ENCODE peak calls at places on chromosomes 4 and X, in four cellular contexts. L is K562, W is HepG2, H is GM12878. B is an unnamed sample.

GRCh38 chrX:71178908-71179307 is 34.3 kb downstream of the NLGN3 start:
- DNase-seq in H (peak; percentile 31), W (peak; percentile 54), L (peak; percentile 50), B (peak; percentile 46)

GRCh38 chr4:128658214-128658621 is 151.3 kb upstream of the JADE1 start:
- DNase-seq in W (no peak), L (no peak), H (peak; percentile 11), B (no peak)

GRCh38 chr4:31682796-31683195 is 962.6 kb downstream of the PCDH7 start:
- DNase-seq in L (no peak), W (no peak), H (no peak), B (no peak)

GRCh38 chr4:41413670-41414069 is 124.3 kb upstream of the LIMCH1 start:
- DNase-seq in L (no peak), W (no peak), H (no peak), B (no peak)

GRCh38 chr4:124322234-124322831 is 390.2 kb downstream of the ANKRD50 start:
- DNase-seq in W (peak; percentile 8), H (no peak), L (peak; percentile 9), B (no peak)

GRCh38 chr4:177952723-177953122 is 510.5 kb upstream of the AGA start:
- DNase-seq in W (no peak), H (no peak), L (no peak), B (no peak)

GRCh38 chr4:52096048-52096447 is 44.9 kb downstream of the SPATA18 start:
- DNase-seq in H (no peak), W (no peak), L (no peak), B (no peak)

GRCh38 chr4:131091896-131092295 is 1995.9 kb downstream of the C4orf33 start:
- DNase-seq in L (no peak), W (peak; percentile 19), H (no peak), B (no peak)

GRCh38 chr4:81631958-81632439 is 160.3 kb upstream of the RASGEF1B start:
- DNase-seq in L (peak; percentile 7), H (no peak), W (peak; percentile 49), B (no peak)

GRCh38 chr4:12679217-12679616 is 804.9 kb downstream of the RAB28 start:
- DNase-seq in L (no peak), W (peak; percentile 2), H (no peak), B (no peak)
- TF ChIP-seq ESRRA in L (no peak), W (no peak), H (no peak), B (no peak)

DNA sequence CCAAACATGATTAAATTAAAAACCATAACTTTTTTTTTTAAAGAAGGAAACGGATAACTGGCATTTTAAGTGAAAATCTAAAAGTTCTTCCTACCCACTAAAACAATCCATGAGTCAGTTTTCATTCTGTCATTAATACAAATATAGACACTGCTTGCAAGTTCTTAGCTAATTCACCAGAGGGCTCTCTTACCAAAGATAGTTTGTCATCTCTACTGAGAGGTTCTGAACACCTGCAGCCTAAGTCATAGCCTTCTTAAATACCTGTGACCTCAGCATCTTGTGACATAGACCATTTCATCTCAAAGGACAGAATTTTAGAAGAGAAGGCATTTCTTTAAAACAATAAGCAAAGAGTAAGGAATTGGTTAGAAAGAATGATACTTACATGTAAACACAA is 65.3 kb upstream of the FAM120C start:
- DNase-seq in H (no peak), L (no peak), W (peak; percentile 12), B (no peak)
- TF ChIP-seq NR2C2 in H (no peak), L (no peak), W (no peak), B (no peak)

GRCh38 chrX:97860206-97860605 is 976.5 kb downstream of the RPA4 start:
- DNase-seq in H (no peak), W (no peak), L (no peak), B (no peak)
- TF ChIP-seq ESRRA in H (no peak), W (no peak), L (no peak), B (no peak)

GRCh38 chrX:152907084-152907651 is 9.3 kb downstream of the ZNF185 start:
- DNase-seq in W (no peak), H (no peak), L (peak; percentile 48), B (peak; percentile 64)
- TF ChIP-seq NR2C2 in W (no peak), H (no peak), L (no peak), B (no peak)

GRCh38 chr4:146545102-146545501 is 23.4 kb upstream of the SLC10A7 start:
- DNase-seq in H (no peak), L (peak; percentile 32), W (peak; percentile 27), B (peak; percentile 28)
- TF ChIP-seq ESRRA in H (no peak), L (no peak), W (no peak), B (no peak)

GRCh38 chrX:103688949-103689348 is 2.5 kb upstream of the MORF4L2 start:
- DNase-seq in H (no peak), W (peak; percentile 21), L (peak; percentile 11), B (no peak)

GRCh38 chrX:103686199-103687072 is at the start of gene MORF4L2:
- DNase-seq in W (peak; percentile 96), H (peak; percentile 95), L (peak; percentile 84), B (peak; percentile 84)

GRCh38 chrX:103687696-103688191 is 1.2 kb upstream of the MORF4L2 start:
- DNase-seq in L (peak; percentile 52), H (peak; percentile 37), W (peak; percentile 67), B (peak; percentile 70)

GRCh38 chrX:103685396-103685795 is 1.1 kb downstream of the MORF4L2 start:
- DNase-seq in W (no peak), L (peak; percentile 18), H (no peak), B (no peak)

DNA sequence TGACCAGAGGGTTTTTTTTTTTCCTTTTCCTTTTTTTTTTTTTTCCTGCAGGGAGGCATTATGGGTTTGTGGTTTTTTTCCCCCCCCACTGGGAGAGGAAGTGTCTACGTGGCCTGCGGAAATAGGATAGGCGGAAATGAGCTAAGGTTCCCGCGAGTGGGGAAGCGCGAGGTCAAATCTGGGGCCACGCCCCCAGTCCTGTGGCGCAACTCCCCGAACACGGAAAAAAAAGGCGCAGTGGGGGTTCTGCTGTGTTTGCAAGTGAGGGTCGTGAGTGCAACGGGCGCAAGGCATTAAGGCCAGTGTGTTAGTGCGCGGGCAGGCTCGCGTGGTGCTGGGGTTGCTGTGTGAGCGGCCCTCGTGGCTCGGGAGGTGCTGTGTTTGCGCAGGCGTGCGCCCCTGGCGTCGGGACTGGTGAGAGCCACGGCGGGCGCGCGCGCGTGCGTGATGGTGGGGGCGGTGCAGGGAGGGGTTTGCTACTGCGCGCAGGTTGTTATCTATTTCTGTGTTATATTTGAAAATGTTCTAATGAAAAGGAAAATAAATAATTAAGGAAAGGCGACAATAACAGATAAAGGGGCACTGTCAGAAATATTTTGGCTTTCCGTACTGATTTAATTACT is 685 bp upstream of the MORF4L2 start:
- DNase-seq in H (no peak), W (no peak), L (peak; percentile 71), B (peak; percentile 60)
- TF ChIP-seq NR2C2 in H (no peak), W (peak; percentile 84), L (peak; percentile 58), B (no peak)

DNA sequence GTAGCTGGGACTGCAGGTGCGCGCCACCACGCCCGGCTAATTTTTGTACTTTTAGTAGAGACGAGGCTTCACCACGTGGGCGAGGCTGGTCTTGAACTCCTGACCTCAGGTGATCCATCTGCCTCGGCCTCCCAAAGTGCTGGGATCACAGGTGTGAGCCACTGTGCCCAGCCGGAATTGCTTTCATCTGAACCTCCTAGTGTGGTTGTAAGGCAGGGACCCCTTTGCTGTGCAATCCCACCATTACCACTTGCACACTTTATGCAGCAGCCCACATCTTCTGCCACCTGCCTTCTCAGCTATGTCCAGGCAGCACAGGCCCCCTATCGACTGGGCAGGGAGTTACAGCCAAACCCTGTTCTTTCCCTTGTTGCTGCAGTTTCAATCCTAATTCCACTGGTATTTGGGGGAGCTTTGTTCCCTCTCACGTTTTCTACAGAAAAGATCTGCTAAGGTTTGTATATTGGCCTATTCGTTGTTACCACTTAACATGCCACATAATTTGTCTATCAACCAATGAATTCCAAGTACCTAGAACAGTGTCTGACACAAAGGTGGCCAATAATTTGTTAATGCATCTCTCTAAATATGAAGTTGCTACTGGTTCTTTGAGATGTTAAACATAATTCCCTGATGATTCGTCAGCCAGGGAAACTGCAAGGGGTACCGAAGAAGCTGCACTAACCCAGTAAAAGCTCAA is 6.5 kb downstream of the RPL39 start:
- DNase-seq in L (peak; percentile 37), W (no peak), H (no peak), B (peak; percentile 41)
- TF ChIP-seq ESRRA in L (no peak), W (no peak), H (no peak), B (no peak)

B was measured in WTC11.